ENCODE peak calls at places on chromosomes 3 and 15, in five cellular contexts. G is AG04449; E is CD8-positive, alpha-beta T cell; M is AG10803; L is epithelial cell of proximal tubule. D is an unnamed sample.

GRCh38 chr15:101456079-101456791 is 33.3 kb downstream of the PCSK6 start:
- DNase-seq in L (no peak), E (no peak), M (peak), G (no peak), D (no peak)

GRCh38 chr3:102699819-102700140 is 265.0 kb downstream of the ZPLD1 start:
- DNase-seq in L (no peak), M (no peak), E (no peak), G (no peak), D (no peak)

GRCh38 chr3:183468424-183468823 is 40.0 kb upstream of the MCF2L2 start:
- DNase-seq in G (no peak), L (no peak), E (no peak), M (no peak), D (no peak)

GRCh38 chr3:112319516-112320276 is 13.3 kb upstream of the CD200 start:
- DNase-seq in G (no peak), L (no peak), M (no peak), E (no peak), D (no peak)

GRCh38 chr15:75620043-75620775 is 5.3 kb downstream of the SNUPN start:
- DNase-seq in L (no peak), E (no peak), M (peak), G (no peak), D (no peak)

GRCh38 chr3:99895706-99896441 is 78.2 kb downstream of the CMSS1 start:
- DNase-seq in E (no peak), G (peak), M (peak), L (peak), D (peak)

GRCh38 chr15:62165029-62165792 is at the start of gene C2CD4B:
- DNase-seq in M (no peak), E (no peak), L (no peak), G (no peak), D (no peak)

GRCh38 chr3:194395767-194396527 is 3.1 kb downstream of the GP5 start:
- DNase-seq in L (no peak), G (no peak), M (peak), E (peak), D (no peak)

GRCh38 chr3:150005243-150006102 is 34.8 kb upstream of the PFN2 start:
- DNase-seq in L (no peak), M (peak), G (no peak), E (no peak), D (no peak)

GRCh38 chr3:190566043-190566933 is 52.4 kb downstream of the IL1RAP start:
- DNase-seq in L (peak), M (peak), E (no peak), G (peak), D (peak)

GRCh38 chr3:89654031-89654430 is 546.6 kb downstream of the EPHA3 start:
- DNase-seq in M (no peak), G (no peak), E (no peak), L (no peak), D (no peak)

GRCh38 chr3:52440671-52441070 is 4.2 kb downstream of the SEMA3G start:
- DNase-seq in G (no peak), E (no peak), L (no peak), M (no peak), D (no peak)

GRCh38 chr15:51077565-51078153 is 17.0 kb downstream of the TNFAIP8L3 start:
- DNase-seq in M (peak), G (no peak), E (peak), L (no peak), D (no peak)

GRCh38 chr15:78242128-78242527 is 7.8 kb upstream of the ACSBG1 start:
- DNase-seq in E (no peak), M (no peak), G (no peak), L (no peak), D (no peak)

GRCh38 chr3:187747506-187747905 is 2.2 kb upstream of the BCL6 start:
- DNase-seq in L (no peak), M (no peak), E (no peak), G (no peak), D (no peak)
- H3K4me3 ChIP-seq in L (no peak), M (no peak), E (no peak), G (no peak), D (no peak)

GRCh38 chr3:154753101-154753500 is 323.1 kb upstream of the GPR149 start:
- DNase-seq in E (no peak), M (peak), L (no peak), G (no peak), D (no peak)

GRCh38 chr3:154759966-154760365 is 320.2 kb upstream of the MME start:
- DNase-seq in M (peak), E (no peak), G (no peak), L (no peak), D (no peak)

GRCh38 chr3:154758109-154758868 is 321.8 kb upstream of the MME start:
- DNase-seq in M (peak), G (no peak), E (no peak), L (peak), D (peak)
- TF ChIP-seq CTCF in M (peak), G (peak), E (no peak), L (peak), D (peak)

GRCh38 chr3:141878326-141878725 is 1.9 kb downstream of the ATP1B3 start:
- DNase-seq in M (no peak), G (no peak), E (no peak), L (no peak), D (no peak)
- H3K4me3 ChIP-seq in M (peak), G (peak), E (no peak), L (peak), D (peak)

DNA sequence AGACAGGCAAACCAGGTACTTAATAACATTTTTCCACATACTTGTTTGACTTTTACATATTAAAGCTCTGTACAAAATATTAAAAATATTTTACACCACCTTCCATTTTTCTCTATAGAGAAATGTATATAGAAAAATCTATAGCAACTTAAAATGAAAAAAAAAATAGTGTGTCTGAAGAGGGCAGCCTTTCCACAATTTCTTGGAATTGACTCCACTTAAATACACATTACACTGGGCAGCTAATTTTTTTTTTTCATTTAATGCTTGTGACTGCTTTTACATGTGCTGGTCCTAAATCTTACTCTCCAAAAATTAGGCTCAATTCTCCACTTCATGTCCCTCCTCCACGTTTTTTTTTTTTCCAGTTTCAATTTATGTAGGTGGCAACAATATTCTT is 427.0 kb upstream of the RBMS3 start:
- DNase-seq in L (no peak), E (no peak), M (peak), G (no peak), D (no peak)
- TF ChIP-seq CTCF in L (peak), E (no peak), M (peak), G (peak), D (no peak)

GRCh38 chr3:130973401-130973800 is 53.2 kb downstream of the ASTE1 start:
- DNase-seq in G (no peak), M (peak), L (no peak), E (no peak), D (no peak)

GRCh38 chr3:130974201-130974600 is 52.4 kb downstream of the ASTE1 start:
- DNase-seq in L (no peak), M (no peak), G (no peak), E (no peak), D (no peak)

GRCh38 chr3:130969621-130970020 is 57.0 kb downstream of the ASTE1 start:
- DNase-seq in E (no peak), L (no peak), M (no peak), G (no peak), D (no peak)

GRCh38 chr3:130968231-130968630 is 58.4 kb downstream of the ASTE1 start:
- DNase-seq in G (no peak), E (no peak), M (peak), L (no peak), D (peak)

DNA sequence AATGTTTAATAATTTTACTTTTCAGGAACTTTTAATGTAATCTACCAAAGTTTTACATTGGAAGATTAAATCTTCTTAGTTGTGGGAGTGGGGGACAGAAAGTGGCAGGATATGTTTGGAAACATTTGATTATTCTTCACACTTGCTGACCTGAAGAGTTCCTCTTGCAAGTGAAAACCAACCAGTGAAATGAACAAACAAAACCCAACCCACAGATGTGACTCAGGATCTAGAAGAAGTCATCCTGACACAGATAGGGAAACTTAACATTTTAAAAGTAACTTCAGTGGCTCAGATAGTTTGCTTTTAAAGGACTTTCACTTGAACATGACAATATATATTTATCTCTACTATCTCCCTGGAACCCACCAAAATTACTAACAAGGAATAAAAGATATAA is 55.4 kb downstream of the ASTE1 start:
- DNase-seq in E (no peak), M (no peak), L (no peak), G (no peak), D (no peak)
- H3K4me3 ChIP-seq in E (no peak), M (no peak), L (no peak), G (no peak), D (no peak)

DNA sequence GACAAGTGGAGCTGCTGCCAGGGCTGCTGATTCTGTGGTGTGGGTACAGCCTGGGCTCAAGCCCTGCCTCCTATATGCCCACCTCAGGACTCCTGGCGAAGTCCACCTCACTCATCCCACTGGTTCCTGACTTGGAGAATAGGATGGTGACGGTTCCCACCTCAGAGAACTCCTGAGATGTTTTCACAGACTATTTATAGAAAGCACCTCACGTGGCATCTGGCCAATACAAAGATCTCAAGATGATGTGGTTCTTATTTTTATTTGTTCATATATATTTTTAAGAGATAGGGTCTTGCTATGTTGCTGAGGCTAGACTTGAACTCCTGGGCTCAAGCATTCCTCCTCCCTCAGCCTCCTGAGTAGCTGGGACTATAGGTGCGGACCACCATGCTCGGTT is 236.9 kb upstream of the BHLHE40 start:
- DNase-seq in M (no peak), L (no peak), G (no peak), E (no peak), D (no peak)
- TF ChIP-seq CTCF in M (no peak), L (no peak), G (no peak), E (no peak), D (no peak)

DNA sequence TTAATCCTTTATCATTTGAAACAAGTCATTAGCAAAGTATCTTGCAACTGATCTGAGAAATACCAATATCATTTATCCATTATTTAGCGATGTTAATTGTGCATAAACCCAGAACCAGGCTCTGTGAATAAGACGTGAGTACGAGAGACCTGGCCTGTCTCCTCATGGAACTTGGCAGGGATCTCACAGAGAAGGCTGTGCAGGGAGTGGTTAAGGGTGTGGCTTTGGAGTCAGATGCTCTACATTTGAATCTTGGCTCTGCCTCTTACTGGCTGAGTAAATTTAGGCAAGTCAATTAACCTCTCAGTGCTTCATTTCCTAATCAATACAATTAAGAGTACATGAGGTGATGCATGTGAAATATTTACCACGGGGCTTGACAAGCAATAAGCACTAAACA is 39.9 kb upstream of the TBL1XR1 start:
- DNase-seq in E (no peak), G (no peak), L (no peak), M (peak), D (no peak)
- H3K4me3 ChIP-seq in E (no peak), G (no peak), L (no peak), M (no peak), D (no peak)